ENCODE peak calls at places on chromosomes 1 and 21, in five cellular contexts. One of them, this sample, is unnamed.

GRCh38 chr21:35511298-35512162 is 462.4 kb upstream of the RUNX1 start:
- DNase-seq in OCI-LY7: no peak
- DNase-seq in endodermal cell: no peak
- DNase-seq in psoas muscle: no peak
- DNase-seq in Caco-2: no peak
- DNase-seq in this sample: no peak

GRCh38 chr21:35503646-35504045 is 454.5 kb upstream of the RUNX1 start:
- DNase-seq in psoas muscle: no peak
- DNase-seq in endodermal cell: peak; percentile 61
- DNase-seq in Caco-2: no peak
- DNase-seq in OCI-LY7: no peak
- DNase-seq in this sample: no peak

GRCh38 chr1:234326493-234327366 is 46.5 kb upstream of the COA6 start:
- DNase-seq in OCI-LY7: peak; percentile 58
- DNase-seq in psoas muscle: no peak
- DNase-seq in endodermal cell: peak; percentile 93
- DNase-seq in Caco-2: peak; percentile 66
- DNase-seq in this sample: peak; percentile 47

GRCh38 chr1:10575616-10576015 is 100.9 kb downstream of the PEX14 start:
- DNase-seq in endodermal cell: no peak
- DNase-seq in psoas muscle: no peak
- DNase-seq in OCI-LY7: no peak
- DNase-seq in Caco-2: no peak
- DNase-seq in this sample: no peak

GRCh38 chr21:32795376-32795775 is 23.8 kb upstream of the PAXBP1 start:
- DNase-seq in psoas muscle: no peak
- DNase-seq in endodermal cell: no peak
- DNase-seq in OCI-LY7: no peak
- DNase-seq in Caco-2: no peak
- DNase-seq in this sample: no peak

GRCh38 chr1:21262282-21263051 is 27.8 kb downstream of the ECE1 start:
- DNase-seq in Caco-2: no peak
- DNase-seq in psoas muscle: peak; percentile 89
- DNase-seq in OCI-LY7: no peak
- DNase-seq in endodermal cell: peak; percentile 65
- DNase-seq in this sample: no peak

GRCh38 chr1:104636581-104636980 is 886.9 kb downstream of the AMY1C start:
- DNase-seq in endodermal cell: no peak
- DNase-seq in OCI-LY7: peak; percentile 17
- DNase-seq in Caco-2: no peak
- DNase-seq in psoas muscle: no peak
- DNase-seq in this sample: no peak

GRCh38 chr1:44571712-44572571 is 102.3 kb downstream of the TMEM53 start:
- DNase-seq in psoas muscle: no peak
- DNase-seq in OCI-LY7: peak; percentile 47
- DNase-seq in Caco-2: peak; percentile 6
- DNase-seq in endodermal cell: no peak
- DNase-seq in this sample: no peak

GRCh38 chr1:16409536-16410152 is 27.6 kb downstream of the SPATA21 start:
- DNase-seq in endodermal cell: no peak
- DNase-seq in psoas muscle: no peak
- DNase-seq in OCI-LY7: no peak
- DNase-seq in Caco-2: no peak
- DNase-seq in this sample: no peak

GRCh38 chr21:29657228-29657989 is 282.4 kb downstream of the GRIK1 start:
- DNase-seq in OCI-LY7: no peak
- DNase-seq in endodermal cell: no peak
- DNase-seq in psoas muscle: no peak
- DNase-seq in Caco-2: peak; percentile 53
- DNase-seq in this sample: no peak

DNA sequence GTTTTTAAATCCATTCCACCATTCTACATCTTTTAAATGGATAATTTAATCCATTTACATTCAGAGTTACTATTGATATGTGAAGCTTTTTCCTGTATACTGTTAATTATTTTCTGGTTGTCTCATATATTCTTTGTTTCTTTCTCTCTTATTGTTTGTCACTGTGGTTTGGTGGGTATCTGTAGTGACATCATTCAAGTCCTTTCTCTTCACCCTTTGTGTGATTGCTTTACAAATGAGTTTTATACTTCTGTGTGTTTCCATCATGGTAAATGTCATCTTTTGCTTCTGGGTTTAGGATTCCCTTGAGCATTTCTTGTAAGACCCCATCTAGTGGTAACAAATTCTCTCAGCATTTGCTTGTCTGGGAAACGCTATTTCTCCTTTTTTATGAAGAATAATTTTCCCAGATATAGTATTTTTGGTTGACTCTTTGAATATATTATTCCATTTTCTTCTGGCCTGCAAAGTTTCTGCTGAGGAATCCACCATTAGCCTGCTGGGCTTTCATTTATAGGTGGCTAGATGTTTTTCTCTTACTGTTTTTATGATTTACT is 10.2 kb downstream of the LY9 start:
- DNase-seq in Caco-2: no peak
- DNase-seq in endodermal cell: no peak
- DNase-seq in OCI-LY7: no peak
- DNase-seq in psoas muscle: no peak
- DNase-seq in this sample: no peak
- TF ChIP-seq CTCF in Caco-2: no peak
- TF ChIP-seq CTCF in endodermal cell: peak; percentile 60
- TF ChIP-seq CTCF in OCI-LY7: peak; percentile 69
- TF ChIP-seq CTCF in psoas muscle: no peak
- TF ChIP-seq CTCF in this sample: no peak

DNA sequence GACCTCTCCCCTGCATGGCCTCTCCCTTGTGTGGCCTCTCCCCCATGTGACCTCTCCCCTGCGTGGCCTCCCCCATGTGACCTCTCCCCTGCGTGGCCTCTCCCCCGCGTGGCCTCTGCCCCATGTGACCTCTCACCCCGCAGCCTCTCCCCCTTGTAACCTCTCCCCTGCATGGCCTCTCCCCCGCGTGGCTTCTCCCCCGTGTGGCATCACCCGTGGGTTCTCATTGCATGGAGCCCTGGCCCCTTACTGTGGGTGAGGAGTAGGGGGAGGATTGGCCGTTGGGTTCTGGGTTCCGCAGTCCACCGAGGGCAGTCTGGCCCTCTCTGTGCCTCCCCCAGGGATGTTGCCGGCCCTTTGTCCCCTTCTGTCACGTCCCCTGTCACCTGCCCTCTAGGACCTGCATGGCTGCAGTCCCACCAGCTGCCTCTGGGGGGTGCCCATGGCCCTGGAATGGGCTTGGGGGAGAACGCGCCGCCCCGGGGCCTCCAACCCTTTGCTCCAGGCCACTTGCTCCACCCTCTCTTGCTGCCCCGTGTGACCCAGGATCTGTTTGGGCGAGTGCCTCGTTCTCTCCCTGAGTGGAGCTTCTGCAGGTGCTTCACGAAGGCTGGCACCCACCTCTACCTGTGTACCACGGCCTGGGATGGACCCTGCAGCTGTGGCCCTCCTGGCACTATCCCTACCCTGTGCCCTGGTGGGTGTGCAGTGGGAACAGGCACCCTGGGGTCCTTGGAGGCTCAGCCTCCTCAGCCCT is 21.3 kb downstream of the RRP1 start:
- DNase-seq in psoas muscle: peak; percentile 95
- DNase-seq in Caco-2: peak; percentile 96
- DNase-seq in OCI-LY7: peak; percentile 83
- DNase-seq in endodermal cell: peak; percentile 99
- DNase-seq in this sample: peak; percentile 97
- TF ChIP-seq CTCF in psoas muscle: peak; percentile 96
- TF ChIP-seq CTCF in Caco-2: peak; percentile 93
- TF ChIP-seq CTCF in OCI-LY7: peak; percentile 94
- TF ChIP-seq CTCF in endodermal cell: peak; percentile 96
- TF ChIP-seq CTCF in this sample: peak; percentile 92

DNA sequence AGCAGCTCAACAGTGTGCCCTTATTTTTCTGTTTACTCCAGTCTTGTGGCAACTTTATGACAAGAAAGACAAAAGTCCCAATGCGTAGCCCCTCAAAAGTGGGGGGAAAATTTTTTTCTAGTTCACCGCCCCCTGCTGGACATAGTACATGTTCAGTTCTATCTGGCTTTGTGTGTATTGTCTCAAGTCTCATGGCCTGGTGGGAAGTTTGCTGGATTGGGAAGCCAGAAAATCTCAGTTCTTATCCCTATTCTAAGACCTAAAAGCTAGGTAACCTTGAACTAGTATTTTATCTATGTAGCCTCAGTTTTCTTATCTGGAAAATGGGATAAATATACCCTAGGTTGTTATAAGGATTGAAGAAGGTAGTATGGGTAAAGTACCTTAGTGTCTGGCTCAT is 55.8 kb upstream of the LDLRAP1 start:
- DNase-seq in endodermal cell: no peak
- DNase-seq in Caco-2: no peak
- DNase-seq in OCI-LY7: peak; percentile 53
- DNase-seq in psoas muscle: no peak
- DNase-seq in this sample: no peak
- TF ChIP-seq CTCF in endodermal cell: peak; percentile 74
- TF ChIP-seq CTCF in Caco-2: peak; percentile 45
- TF ChIP-seq CTCF in OCI-LY7: peak; percentile 90
- TF ChIP-seq CTCF in psoas muscle: peak; percentile 45
- TF ChIP-seq CTCF in this sample: peak; percentile 48

GRCh38 chr1:189696297-189696696 is 781.4 kb downstream of the BRINP3 start:
- DNase-seq in Caco-2: no peak
- DNase-seq in OCI-LY7: no peak
- DNase-seq in psoas muscle: no peak
- DNase-seq in endodermal cell: no peak
- DNase-seq in this sample: no peak

GRCh38 chr1:189697113-189697512 is 780.6 kb downstream of the BRINP3 start:
- DNase-seq in psoas muscle: no peak
- DNase-seq in Caco-2: no peak
- DNase-seq in OCI-LY7: no peak
- DNase-seq in endodermal cell: no peak
- DNase-seq in this sample: no peak

DNA sequence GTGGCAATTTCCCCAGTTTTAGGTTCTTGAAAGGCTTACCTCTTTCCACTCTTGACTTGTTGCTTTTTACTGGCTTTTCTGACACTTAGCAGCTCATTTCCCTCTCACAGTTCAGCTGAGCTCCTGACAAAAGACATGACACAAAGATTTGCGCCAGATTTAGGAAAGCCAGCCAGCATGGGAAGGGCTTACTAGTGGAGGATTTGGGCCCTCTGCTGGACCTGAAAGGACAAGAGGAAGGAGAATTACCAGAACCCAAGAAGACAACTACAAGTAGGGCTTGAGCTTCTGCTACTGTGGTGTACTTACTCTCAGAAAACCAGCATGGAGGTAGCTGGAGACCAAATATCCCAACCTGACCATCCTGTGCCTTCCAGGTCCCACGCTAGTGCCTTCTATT is 784.5 kb downstream of the BRINP3 start:
- DNase-seq in psoas muscle: no peak
- DNase-seq in Caco-2: peak; percentile 7
- DNase-seq in endodermal cell: peak; percentile 62
- DNase-seq in OCI-LY7: no peak
- DNase-seq in this sample: no peak
- TF ChIP-seq CTCF in psoas muscle: no peak
- TF ChIP-seq CTCF in Caco-2: no peak
- TF ChIP-seq CTCF in endodermal cell: peak; percentile 55
- TF ChIP-seq CTCF in OCI-LY7: no peak
- TF ChIP-seq CTCF in this sample: no peak

GRCh38 chr1:112369389-112370285 is 26.4 kb upstream of the CTTNBP2NL start:
- DNase-seq in Caco-2: peak; percentile 87
- DNase-seq in psoas muscle: peak; percentile 92
- DNase-seq in OCI-LY7: peak; percentile 79
- DNase-seq in endodermal cell: peak; percentile 98
- DNase-seq in this sample: peak; percentile 88
- TF ChIP-seq CTCF in Caco-2: peak; percentile 83
- TF ChIP-seq CTCF in psoas muscle: peak; percentile 92
- TF ChIP-seq CTCF in OCI-LY7: peak; percentile 94
- TF ChIP-seq CTCF in endodermal cell: peak; percentile 99
- TF ChIP-seq CTCF in this sample: peak; percentile 96

This sample was measured in progenitor cell of endocrine pancreas.